ENCODE peak calls at places on chromosomes 12 and 14, in ten cellular contexts. One of them, this sample, is unnamed.

GRCh38 chr14:81033841-81034240 is 78.4 kb downstream of the TSHR start:
- DNase-seq in right lobe of liver: no peak
- DNase-seq in ovary: no peak
- DNase-seq in lower leg skin: no peak
- DNase-seq in A549: no peak
- DNase-seq in HCT116: no peak
- DNase-seq in body of pancreas: no peak
- DNase-seq in uterus: no peak
- DNase-seq in IMR-90: no peak
- DNase-seq in HepG2: no peak
- DNase-seq in this sample: no peak

GRCh38 chr14:54597795-54598443 is 31.0 kb downstream of the SAMD4A start:
- DNase-seq in right lobe of liver: no peak
- DNase-seq in ovary: no peak
- DNase-seq in lower leg skin: no peak
- DNase-seq in A549: no peak
- DNase-seq in HCT116: no peak
- DNase-seq in body of pancreas: no peak
- DNase-seq in uterus: no peak
- DNase-seq in IMR-90: peak
- DNase-seq in HepG2: no peak
- DNase-seq in this sample: no peak

GRCh38 chr14:72855913-72856312 is 38.0 kb downstream of the DPF3 start:
- DNase-seq in right lobe of liver: no peak
- DNase-seq in ovary: no peak
- DNase-seq in lower leg skin: no peak
- DNase-seq in A549: no peak
- DNase-seq in HCT116: no peak
- DNase-seq in body of pancreas: no peak
- DNase-seq in uterus: no peak
- DNase-seq in IMR-90: peak
- DNase-seq in HepG2: no peak
- DNase-seq in this sample: no peak

GRCh38 chr14:60163741-60164140 is 1.5 kb downstream of the DHRS7 start:
- DNase-seq in right lobe of liver: no peak
- DNase-seq in ovary: no peak
- DNase-seq in lower leg skin: no peak
- DNase-seq in A549: no peak
- DNase-seq in HCT116: no peak
- DNase-seq in body of pancreas: no peak
- DNase-seq in uterus: no peak
- DNase-seq in IMR-90: no peak
- DNase-seq in HepG2: no peak
- DNase-seq in this sample: no peak

GRCh38 chr12:7834701-7835100 is 38.0 kb downstream of the SLC2A14 start:
- DNase-seq in right lobe of liver: no peak
- DNase-seq in ovary: no peak
- DNase-seq in lower leg skin: no peak
- DNase-seq in A549: no peak
- DNase-seq in HCT116: no peak
- DNase-seq in body of pancreas: no peak
- DNase-seq in uterus: no peak
- DNase-seq in IMR-90: no peak
- DNase-seq in HepG2: peak
- DNase-seq in this sample: no peak

GRCh38 chr12:25692115-25693035 is 139.3 kb upstream of the LMNTD1 start:
- DNase-seq in right lobe of liver: no peak
- DNase-seq in ovary: no peak
- DNase-seq in lower leg skin: no peak
- DNase-seq in A549: no peak
- DNase-seq in HCT116: no peak
- DNase-seq in body of pancreas: peak
- DNase-seq in uterus: no peak
- DNase-seq in IMR-90: no peak
- DNase-seq in HepG2: no peak
- DNase-seq in this sample: no peak

GRCh38 chr14:74763803-74764531 is 851 bp downstream of the YLPM1 start:
- DNase-seq in right lobe of liver: no peak
- DNase-seq in ovary: peak
- DNase-seq in lower leg skin: peak
- DNase-seq in A549: no peak
- DNase-seq in HCT116: no peak
- DNase-seq in body of pancreas: peak
- DNase-seq in uterus: peak
- DNase-seq in IMR-90: peak
- DNase-seq in HepG2: no peak
- DNase-seq in this sample: no peak

GRCh38 chr12:75976113-75976512 is 55.5 kb downstream of the PHLDA1 start:
- DNase-seq in right lobe of liver: no peak
- DNase-seq in ovary: no peak
- DNase-seq in lower leg skin: no peak
- DNase-seq in A549: no peak
- DNase-seq in HCT116: no peak
- DNase-seq in body of pancreas: no peak
- DNase-seq in uterus: no peak
- DNase-seq in IMR-90: no peak
- DNase-seq in HepG2: no peak
- DNase-seq in this sample: no peak

GRCh38 chr12:110352401-110352800 is 51.1 kb downstream of the ANAPC7 start:
- DNase-seq in right lobe of liver: no peak
- DNase-seq in ovary: no peak
- DNase-seq in lower leg skin: no peak
- DNase-seq in A549: no peak
- DNase-seq in HCT116: no peak
- DNase-seq in body of pancreas: no peak
- DNase-seq in uterus: no peak
- DNase-seq in IMR-90: no peak
- DNase-seq in HepG2: no peak
- DNase-seq in this sample: no peak

GRCh38 chr12:110349521-110350151 is 53.9 kb downstream of the ANAPC7 start:
- DNase-seq in right lobe of liver: no peak
- DNase-seq in ovary: no peak
- DNase-seq in lower leg skin: no peak
- DNase-seq in A549: no peak
- DNase-seq in HCT116: no peak
- DNase-seq in body of pancreas: no peak
- DNase-seq in uterus: no peak
- DNase-seq in IMR-90: no peak
- DNase-seq in HepG2: no peak
- DNase-seq in this sample: no peak

GRCh38 chr12:110349096-110349495 is 54.4 kb downstream of the ANAPC7 start:
- DNase-seq in right lobe of liver: no peak
- DNase-seq in ovary: no peak
- DNase-seq in lower leg skin: no peak
- DNase-seq in A549: no peak
- DNase-seq in HCT116: no peak
- DNase-seq in body of pancreas: no peak
- DNase-seq in uterus: no peak
- DNase-seq in IMR-90: no peak
- DNase-seq in HepG2: no peak
- DNase-seq in this sample: no peak

GRCh38 chr12:110353211-110353965 is 50.1 kb downstream of the ANAPC7 start:
- DNase-seq in right lobe of liver: no peak
- DNase-seq in ovary: no peak
- DNase-seq in lower leg skin: no peak
- DNase-seq in A549: no peak
- DNase-seq in HCT116: no peak
- DNase-seq in body of pancreas: no peak
- DNase-seq in uterus: no peak
- DNase-seq in IMR-90: no peak
- DNase-seq in HepG2: no peak
- DNase-seq in this sample: no peak

DNA sequence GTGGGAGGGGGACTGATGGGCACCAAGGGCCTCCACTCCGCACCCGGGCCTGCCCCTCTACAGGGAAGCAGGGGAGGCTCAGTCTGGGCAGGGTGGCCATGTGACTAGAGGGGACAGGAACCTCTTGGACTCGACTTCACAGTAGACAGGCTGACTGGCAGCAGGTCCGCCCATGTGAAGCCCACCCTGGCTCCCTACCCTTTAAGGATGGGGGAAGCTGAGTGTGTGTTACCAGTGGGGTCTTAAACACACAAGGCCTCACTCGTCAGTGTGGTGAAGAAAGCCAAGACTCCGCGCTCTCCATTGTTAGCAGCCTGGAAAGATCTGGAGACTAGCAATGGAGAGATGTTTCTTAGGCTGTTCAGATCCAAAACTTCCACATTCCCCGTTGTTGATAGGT is 52.4 kb downstream of the ANAPC7 start:
- DNase-seq in right lobe of liver: no peak
- DNase-seq in ovary: no peak
- DNase-seq in lower leg skin: no peak
- DNase-seq in A549: no peak
- DNase-seq in HCT116: no peak
- DNase-seq in body of pancreas: no peak
- DNase-seq in uterus: no peak
- DNase-seq in IMR-90: no peak
- DNase-seq in HepG2: no peak
- DNase-seq in this sample: no peak
- TF ChIP-seq POLR2A in right lobe of liver: no peak
- TF ChIP-seq POLR2A in ovary: no peak
- TF ChIP-seq POLR2A in lower leg skin: no peak
- TF ChIP-seq POLR2A in A549: no peak
- TF ChIP-seq POLR2A in HCT116: no peak
- TF ChIP-seq POLR2A in body of pancreas: no peak
- TF ChIP-seq POLR2A in uterus: no peak
- TF ChIP-seq POLR2A in IMR-90: no peak
- TF ChIP-seq POLR2A in HepG2: no peak
- TF ChIP-seq POLR2A in this sample: no peak

DNA sequence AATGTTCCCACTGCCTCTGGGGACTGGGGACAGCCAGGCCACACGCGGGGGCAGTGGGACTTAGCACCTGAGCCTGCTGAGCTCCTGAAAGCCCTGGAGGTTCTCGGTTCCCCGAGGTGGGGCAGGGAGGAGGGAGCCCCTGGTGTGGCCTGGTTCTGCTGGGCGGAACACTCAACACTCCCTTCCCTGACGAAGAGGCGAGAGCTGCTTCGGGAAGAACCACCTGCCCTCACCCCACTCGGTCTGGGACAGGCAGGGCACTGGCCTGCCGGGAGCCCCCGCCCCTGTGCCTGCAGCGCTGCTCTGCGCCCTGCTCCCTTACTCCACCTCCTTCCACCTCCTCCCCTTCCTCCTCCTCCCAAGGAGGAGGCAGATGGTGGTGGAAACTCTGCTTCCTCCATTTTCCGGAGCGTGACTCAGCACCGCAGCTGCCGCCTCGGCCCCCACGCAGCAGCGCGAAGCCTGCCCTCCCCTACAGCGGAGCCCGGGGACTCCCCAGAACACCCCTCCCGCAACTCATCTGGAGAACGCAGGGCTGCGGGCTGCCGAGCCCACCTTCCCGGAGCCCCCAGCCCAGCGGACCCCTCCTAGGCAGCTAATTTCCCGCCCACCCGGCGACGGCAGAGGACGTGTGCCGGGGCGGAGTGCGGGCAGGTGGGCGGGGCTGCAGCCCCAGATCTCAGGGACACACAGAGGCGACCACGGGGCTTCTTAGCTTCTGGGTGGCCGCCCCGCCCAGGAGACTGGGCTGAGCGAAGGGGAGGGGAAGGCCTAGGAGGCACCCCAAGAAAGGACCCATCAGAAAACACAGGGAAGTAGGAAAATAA is 11.7 kb upstream of the INF2 start:
- DNase-seq in right lobe of liver: peak
- DNase-seq in ovary: peak
- DNase-seq in lower leg skin: peak
- DNase-seq in A549: peak
- DNase-seq in HCT116: no peak
- DNase-seq in body of pancreas: peak
- DNase-seq in uterus: peak
- DNase-seq in IMR-90: peak
- DNase-seq in HepG2: no peak
- DNase-seq in this sample: peak
- TF ChIP-seq POLR2A in right lobe of liver: peak
- TF ChIP-seq POLR2A in ovary: peak
- TF ChIP-seq POLR2A in lower leg skin: peak
- TF ChIP-seq POLR2A in A549: peak
- TF ChIP-seq POLR2A in HCT116: peak
- TF ChIP-seq POLR2A in body of pancreas: peak
- TF ChIP-seq POLR2A in uterus: peak
- TF ChIP-seq POLR2A in IMR-90: peak
- TF ChIP-seq POLR2A in HepG2: no peak
- TF ChIP-seq POLR2A in this sample: peak

GRCh38 chr12:11648514-11649412 is 711 bp upstream of the ETV6 start:
- DNase-seq in right lobe of liver: peak
- DNase-seq in ovary: peak
- DNase-seq in lower leg skin: peak
- DNase-seq in A549: peak
- DNase-seq in HCT116: peak
- DNase-seq in body of pancreas: peak
- DNase-seq in uterus: peak
- DNase-seq in IMR-90: peak
- DNase-seq in HepG2: peak
- DNase-seq in this sample: peak
- TF ChIP-seq POLR2A in right lobe of liver: peak
- TF ChIP-seq POLR2A in ovary: no peak
- TF ChIP-seq POLR2A in lower leg skin: no peak
- TF ChIP-seq POLR2A in A549: peak
- TF ChIP-seq POLR2A in HCT116: peak
- TF ChIP-seq POLR2A in body of pancreas: peak
- TF ChIP-seq POLR2A in uterus: peak
- TF ChIP-seq POLR2A in IMR-90: peak
- TF ChIP-seq POLR2A in HepG2: peak
- TF ChIP-seq POLR2A in this sample: peak

GRCh38 chr12:65280306-65280705 is 1.8 kb downstream of the MSRB3 start:
- DNase-seq in right lobe of liver: no peak
- DNase-seq in ovary: no peak
- DNase-seq in lower leg skin: no peak
- DNase-seq in A549: no peak
- DNase-seq in HCT116: no peak
- DNase-seq in body of pancreas: no peak
- DNase-seq in uterus: no peak
- DNase-seq in IMR-90: peak
- DNase-seq in HepG2: no peak
- DNase-seq in this sample: no peak

GRCh38 chr12:65279387-65280112 is 1.1 kb downstream of the MSRB3 start:
- DNase-seq in right lobe of liver: no peak
- DNase-seq in ovary: no peak
- DNase-seq in lower leg skin: no peak
- DNase-seq in A549: no peak
- DNase-seq in HCT116: no peak
- DNase-seq in body of pancreas: no peak
- DNase-seq in uterus: no peak
- DNase-seq in IMR-90: peak
- DNase-seq in HepG2: no peak
- DNase-seq in this sample: peak

GRCh38 chr12:65278576-65279386 is at the start of gene MSRB3:
- DNase-seq in right lobe of liver: peak
- DNase-seq in ovary: peak
- DNase-seq in lower leg skin: peak
- DNase-seq in A549: peak
- DNase-seq in HCT116: peak
- DNase-seq in body of pancreas: peak
- DNase-seq in uterus: peak
- DNase-seq in IMR-90: peak
- DNase-seq in HepG2: peak
- DNase-seq in this sample: peak

GRCh38 chr12:65277994-65278575 is 398 bp upstream of the MSRB3 start:
- DNase-seq in right lobe of liver: no peak
- DNase-seq in ovary: peak
- DNase-seq in lower leg skin: no peak
- DNase-seq in A549: no peak
- DNase-seq in HCT116: no peak
- DNase-seq in body of pancreas: no peak
- DNase-seq in uterus: no peak
- DNase-seq in IMR-90: no peak
- DNase-seq in HepG2: no peak
- DNase-seq in this sample: no peak

GRCh38 chr12:65282840-65283239 is 4.4 kb downstream of the MSRB3 start:
- DNase-seq in right lobe of liver: no peak
- DNase-seq in ovary: no peak
- DNase-seq in lower leg skin: no peak
- DNase-seq in A549: no peak
- DNase-seq in HCT116: no peak
- DNase-seq in body of pancreas: no peak
- DNase-seq in uterus: no peak
- DNase-seq in IMR-90: no peak
- DNase-seq in HepG2: no peak
- DNase-seq in this sample: no peak
- TF ChIP-seq POLR2A in right lobe of liver: no peak
- TF ChIP-seq POLR2A in ovary: no peak
- TF ChIP-seq POLR2A in lower leg skin: no peak
- TF ChIP-seq POLR2A in A549: no peak
- TF ChIP-seq POLR2A in HCT116: no peak
- TF ChIP-seq POLR2A in body of pancreas: no peak
- TF ChIP-seq POLR2A in uterus: no peak
- TF ChIP-seq POLR2A in IMR-90: no peak
- TF ChIP-seq POLR2A in HepG2: no peak
- TF ChIP-seq POLR2A in this sample: no peak

This sample was measured in H54.